ENCODE peak calls at places on chromosomes 1 and 21, in eight cellular contexts. H, Y, R, K, J, N, X and O are unnamed samples. For H3K4me1, the result is how much of the 10 kb centered on the place peaks cover.

GRCh38 chr1:25695991-25696330 is 79.4 kb downstream of the MAN1C1 start:
- DNase-seq in Y (peak), X (peak), R (no peak), J (peak), N (peak), K (no peak), H (peak), O (no peak)

GRCh38 chr1:206882555-206882954 is 14.7 kb upstream of the IL24 start:
- DNase-seq in K (no peak), N (no peak), J (no peak), X (no peak), H (no peak), R (no peak), Y (no peak), O (no peak)

GRCh38 chr1:32339363-32339978 is 3.4 kb upstream of the MARCKSL1 start:
- DNase-seq in K (no peak), R (no peak), J (no peak), X (no peak), Y (no peak), N (no peak), H (peak), O (no peak)

GRCh38 chr1:65953170-65953569 is 160.5 kb downstream of the PDE4B start:
- DNase-seq in X (no peak), J (no peak), R (no peak), N (no peak), H (no peak), K (no peak), Y (no peak), O (no peak)

GRCh38 chr1:183070923-183071618 is 47.9 kb downstream of the LAMC1 start:
- DNase-seq in Y (no peak), J (no peak), N (no peak), K (no peak), R (no peak), X (no peak), H (peak), O (no peak)

GRCh38 chr1:21598904-21599303 is 70.3 kb downstream of the RAP1GAP start:
- DNase-seq in K (no peak), Y (no peak), H (no peak), N (no peak), J (no peak), X (no peak), R (no peak), O (no peak)

GRCh38 chr1:162033445-162033844 is 9.8 kb upstream of the OLFML2B start:
- DNase-seq in X (peak), R (no peak), Y (no peak), H (no peak), K (no peak), J (no peak), N (no peak), O (no peak)

GRCh38 chr1:197391303-197392226 is 123.5 kb downstream of the CRB1 start:
- DNase-seq in X (no peak), R (no peak), K (no peak), Y (no peak), J (no peak), H (no peak), N (no peak), O (no peak)

GRCh38 chr1:89605692-89606091 is 27.2 kb upstream of the LRRC8C start:
- DNase-seq in K (no peak), R (no peak), N (no peak), J (no peak), Y (no peak), X (no peak), H (peak), O (no peak)

GRCh38 chr1:225607355-225607754 is 45.6 kb downstream of the ENAH start:
- DNase-seq in K (no peak), Y (no peak), J (no peak), X (no peak), N (no peak), R (no peak), H (no peak), O (no peak)

GRCh38 chr21:42503711-42504110 is 7.7 kb upstream of the RSPH1 start:
- DNase-seq in J (no peak), H (no peak), X (no peak), K (no peak), N (no peak), R (no peak), Y (peak), O (no peak)

GRCh38 chr21:45228171-45228641 is 59.5 kb downstream of the POFUT2 start:
- DNase-seq in N (peak), H (peak), Y (peak), X (no peak), J (no peak), K (no peak), R (no peak), O (peak)

GRCh38 chr1:31413405-31414005 is 492 bp downstream of the SERINC2 start:
- DNase-seq in N (peak), H (no peak), R (no peak), K (peak), X (peak), J (peak), Y (peak), O (peak)

GRCh38 chr21:44425307-44425894 is 29.9 kb upstream of the LRRC3 start:
- DNase-seq in X (no peak), H (no peak), J (no peak), N (no peak), Y (no peak), R (no peak), K (peak), O (no peak)

GRCh38 chr1:9196129-9197040 is 38.2 kb upstream of the H6PD start:
- DNase-seq in N (peak), K (peak), H (peak), Y (peak), R (no peak), X (peak), J (peak), O (peak)

GRCh38 chr1:175126347-175126746 is 58.7 kb downstream of the TNN start:
- DNase-seq in N (no peak), H (no peak), K (no peak), Y (no peak), X (no peak), R (no peak), J (no peak), O (no peak)

GRCh38 chr1:209318302-209319056 is 265.0 kb upstream of the CAMK1G start:
- DNase-seq in X (no peak), H (peak), J (no peak), Y (no peak), R (no peak), N (no peak), K (no peak), O (no peak)

GRCh38 chr1:232988572-232989040 is 38.2 kb downstream of the NTPCR start:
- DNase-seq in Y (no peak), R (no peak), N (no peak), J (no peak), X (no peak), H (peak), K (no peak), O (no peak)

GRCh38 chr1:5620997-5621396 is 371.2 kb downstream of the NPHP4 start:
- DNase-seq in X (no peak), K (no peak), Y (no peak), J (no peak), N (no peak), H (no peak), R (peak), O (peak)

GRCh38 chr21:34670220-34670961 is 1.6 kb downstream of the CLIC6 start:
- DNase-seq in R (no peak), N (no peak), Y (no peak), H (no peak), X (no peak), K (no peak), J (no peak), O (no peak)
- TF ChIP-seq POLR2A in R (no peak), N (no peak), Y (no peak), H (no peak), X (no peak), K (no peak), J (no peak), O (peak)

GRCh38 chr21:34835526-34835925 is 166.7 kb downstream of the CLIC6 start:
- DNase-seq in K (no peak), H (no peak), R (no peak), N (peak), J (peak), Y (peak), X (no peak), O (no peak)
- H3K4me1 ChIP-seq in K (under half), H (under half), R (under half), N (under half), J (under half), Y (under half), X (under half), O (under half)

DNA sequence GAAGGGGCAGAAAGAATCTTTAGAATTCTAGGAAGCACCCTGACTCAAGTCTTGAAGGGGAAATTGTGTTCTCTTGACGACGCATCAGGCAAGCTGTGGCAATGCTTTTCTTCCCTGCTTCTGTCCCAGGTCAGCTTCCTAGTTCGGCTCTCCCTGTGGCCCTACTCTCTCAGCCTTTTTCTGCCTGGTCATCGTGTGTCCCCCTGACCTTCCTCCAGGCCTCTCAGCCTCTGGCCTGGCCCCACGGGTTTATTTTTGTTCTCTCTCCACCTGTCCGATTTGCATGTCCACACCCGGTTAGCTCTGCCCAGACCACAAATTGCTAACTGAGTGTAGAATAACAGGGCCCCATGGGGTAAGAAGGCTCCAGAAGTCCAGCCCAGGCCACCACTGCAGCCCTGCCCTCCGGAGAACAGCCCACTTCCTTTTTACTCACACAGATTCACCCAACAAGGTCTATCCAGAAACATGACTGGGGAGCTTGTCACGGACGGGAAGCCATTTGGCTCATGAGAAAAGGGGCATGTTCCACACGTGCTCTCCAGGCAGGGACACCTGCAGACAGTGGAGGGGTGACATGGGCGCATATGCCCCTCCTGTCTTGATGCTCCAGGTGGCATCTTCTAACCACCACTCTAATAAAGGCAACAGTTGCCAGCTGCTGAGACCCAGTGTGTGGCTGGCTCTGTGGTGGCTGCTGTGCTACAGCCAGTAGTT is 9.8 kb downstream of the KCNN3 start:
- DNase-seq in R (no peak), Y (no peak), X (no peak), K (no peak), J (no peak), N (no peak), H (no peak), O (no peak)
- TF ChIP-seq POLR2A in R (no peak), Y (no peak), X (no peak), K (no peak), J (no peak), N (no peak), H (no peak), O (no peak)

GRCh38 chr1:102566182-102566581 is 542.1 kb downstream of the COL11A1 start:
- DNase-seq in J (no peak), Y (no peak), X (no peak), N (no peak), R (no peak), K (no peak), H (no peak), O (no peak)
- H3K4me1 ChIP-seq in J (under half), Y (under half), X (under half), N (under half), R (under half), K (under half), H (under half), O (under half)

DNA sequence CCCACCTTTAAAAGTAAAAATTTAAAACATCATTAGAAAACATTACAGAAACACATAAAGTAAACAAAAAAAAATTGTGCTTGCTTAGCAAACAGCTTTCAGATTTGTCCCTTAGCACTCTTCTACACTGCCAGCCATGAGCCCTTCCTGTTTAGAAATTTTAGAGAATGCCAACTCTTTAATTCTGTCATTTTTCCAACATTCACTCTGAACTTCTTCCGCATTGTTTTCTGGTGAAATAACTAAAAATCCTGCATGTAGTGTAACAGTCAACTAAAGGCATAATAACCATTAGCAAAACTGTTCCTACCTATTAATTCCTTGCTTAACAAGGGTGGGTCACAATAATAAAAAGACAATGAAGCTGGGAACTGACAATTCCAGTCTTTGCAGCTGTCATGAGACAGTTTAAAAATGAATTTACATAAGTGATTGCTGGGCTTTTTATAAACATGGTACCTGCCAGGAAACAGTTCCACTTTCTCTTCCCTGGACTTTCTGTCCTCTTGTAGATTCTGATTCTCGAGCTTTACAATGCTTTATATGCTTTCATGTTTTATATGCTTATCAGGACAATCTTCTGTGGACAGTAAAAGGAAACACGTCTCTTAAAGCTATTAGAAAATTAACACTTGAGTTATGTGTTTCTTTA is 19.0 kb downstream of the GNG12 start:
- DNase-seq in N (no peak), H (no peak), Y (no peak), J (no peak), K (no peak), X (no peak), R (no peak), O (no peak)
- TF ChIP-seq POLR2A in N (no peak), H (no peak), Y (peak), J (no peak), K (no peak), X (no peak), R (no peak), O (no peak)

GRCh38 chr1:15953294-15953771 is 22.6 kb downstream of the ZBTB17 start:
- DNase-seq in H (peak), K (no peak), J (no peak), X (no peak), N (no peak), R (no peak), Y (no peak), O (no peak)
- H3K4me1 ChIP-seq in H (half or more), K (half or more), J (under half), X (half or more), N (under half), R (half or more), Y (under half), O (under half)